ENCODE peak calls at places on chromosomes 13 and 19, in seven cellular contexts. One of them, this sample, is unnamed.

GRCh38 chr13:96474158-96474606 is 384.3 kb downstream of the HS6ST3 start:
- DNase-seq in NCI-H1092: no peak
- DNase-seq in stimulated activated CD4-positive, alpha-beta T cell treated with anti-CD3 and anti-CD28 coated beads, Interleukin-2, amount 100 ng/mL, for 48 hours: no peak
- DNase-seq in NCI-H1048: no peak
- DNase-seq in cardiac muscle cell: no peak
- DNase-seq in LHCN-M2: no peak
- DNase-seq in NCI-H1436: no peak
- DNase-seq in this sample: no peak

GRCh38 chr19:56253737-56254136 is 18.8 kb upstream of the EDDM13 start:
- DNase-seq in NCI-H1092: peak
- DNase-seq in LHCN-M2: peak
- DNase-seq in NCI-H1436: peak
- DNase-seq in cardiac muscle cell: peak
- DNase-seq in NCI-H1048: peak
- DNase-seq in stimulated activated CD4-positive, alpha-beta T cell treated with anti-CD3 and anti-CD28 coated beads, Interleukin-2, amount 100 ng/mL, for 48 hours: no peak
- DNase-seq in this sample: no peak

GRCh38 chr13:106038752-106039151 is 496.7 kb downstream of the EFNB2 start:
- DNase-seq in LHCN-M2: peak
- DNase-seq in NCI-H1092: no peak
- DNase-seq in stimulated activated CD4-positive, alpha-beta T cell treated with anti-CD3 and anti-CD28 coated beads, Interleukin-2, amount 100 ng/mL, for 48 hours: no peak
- DNase-seq in cardiac muscle cell: no peak
- DNase-seq in NCI-H1436: no peak
- DNase-seq in NCI-H1048: no peak
- DNase-seq in this sample: no peak

GRCh38 chr13:25752957-25753540 is 298.8 kb downstream of the SHISA2 start:
- DNase-seq in stimulated activated CD4-positive, alpha-beta T cell treated with anti-CD3 and anti-CD28 coated beads, Interleukin-2, amount 100 ng/mL, for 48 hours: no peak
- DNase-seq in LHCN-M2: peak
- DNase-seq in NCI-H1092: peak
- DNase-seq in NCI-H1048: no peak
- DNase-seq in NCI-H1436: no peak
- DNase-seq in cardiac muscle cell: no peak
- DNase-seq in this sample: no peak

GRCh38 chr19:33649919-33650305 is 28.2 kb downstream of the CHST8 start:
- DNase-seq in NCI-H1436: no peak
- DNase-seq in NCI-H1092: no peak
- DNase-seq in LHCN-M2: no peak
- DNase-seq in stimulated activated CD4-positive, alpha-beta T cell treated with anti-CD3 and anti-CD28 coated beads, Interleukin-2, amount 100 ng/mL, for 48 hours: no peak
- DNase-seq in cardiac muscle cell: no peak
- DNase-seq in NCI-H1048: no peak
- DNase-seq in this sample: no peak

GRCh38 chr19:44796701-44797115 is 12.2 kb upstream of the BCAM start:
- DNase-seq in NCI-H1436: no peak
- DNase-seq in NCI-H1048: no peak
- DNase-seq in stimulated activated CD4-positive, alpha-beta T cell treated with anti-CD3 and anti-CD28 coated beads, Interleukin-2, amount 100 ng/mL, for 48 hours: peak
- DNase-seq in cardiac muscle cell: peak
- DNase-seq in LHCN-M2: no peak
- DNase-seq in NCI-H1092: peak
- DNase-seq in this sample: no peak

GRCh38 chr19:46739290-46739771 is 6.5 kb upstream of the FKRP start:
- DNase-seq in NCI-H1092: no peak
- DNase-seq in NCI-H1436: no peak
- DNase-seq in LHCN-M2: no peak
- DNase-seq in cardiac muscle cell: peak
- DNase-seq in NCI-H1048: no peak
- DNase-seq in stimulated activated CD4-positive, alpha-beta T cell treated with anti-CD3 and anti-CD28 coated beads, Interleukin-2, amount 100 ng/mL, for 48 hours: no peak
- DNase-seq in this sample: no peak

GRCh38 chr13:80213201-80213600 is 127.7 kb downstream of the SPRY2 start:
- DNase-seq in stimulated activated CD4-positive, alpha-beta T cell treated with anti-CD3 and anti-CD28 coated beads, Interleukin-2, amount 100 ng/mL, for 48 hours: no peak
- DNase-seq in LHCN-M2: no peak
- DNase-seq in NCI-H1048: no peak
- DNase-seq in NCI-H1436: no peak
- DNase-seq in cardiac muscle cell: no peak
- DNase-seq in NCI-H1092: no peak
- DNase-seq in this sample: no peak

GRCh38 chr19:12838182-12838890 is at the start of gene MAST1:
- DNase-seq in cardiac muscle cell: peak
- DNase-seq in LHCN-M2: no peak
- DNase-seq in NCI-H1092: peak
- DNase-seq in NCI-H1436: peak
- DNase-seq in NCI-H1048: no peak
- DNase-seq in stimulated activated CD4-positive, alpha-beta T cell treated with anti-CD3 and anti-CD28 coated beads, Interleukin-2, amount 100 ng/mL, for 48 hours: peak
- DNase-seq in this sample: no peak

GRCh38 chr13:65914707-65915106 is 1315.4 kb downstream of the PCDH9 start:
- DNase-seq in NCI-H1048: no peak
- DNase-seq in cardiac muscle cell: no peak
- DNase-seq in LHCN-M2: peak
- DNase-seq in NCI-H1436: no peak
- DNase-seq in NCI-H1092: no peak
- DNase-seq in stimulated activated CD4-positive, alpha-beta T cell treated with anti-CD3 and anti-CD28 coated beads, Interleukin-2, amount 100 ng/mL, for 48 hours: no peak
- DNase-seq in this sample: no peak

GRCh38 chr19:54041969-54042606 is 21.6 kb downstream of the VSTM1 start:
- DNase-seq in cardiac muscle cell: no peak
- DNase-seq in stimulated activated CD4-positive, alpha-beta T cell treated with anti-CD3 and anti-CD28 coated beads, Interleukin-2, amount 100 ng/mL, for 48 hours: no peak
- DNase-seq in NCI-H1048: no peak
- DNase-seq in LHCN-M2: no peak
- DNase-seq in NCI-H1436: no peak
- DNase-seq in NCI-H1092: no peak
- DNase-seq in this sample: no peak